ENCODE peak calls at places on chromosomes 16 and 17, in five cellular contexts. M, N, E, L and V are unnamed samples.

GRCh38 chr17:80621335-80622169 is 76.9 kb downstream of the RPTOR start:
- DNase-seq in M (no peak), L (no peak), E (no peak), N (no peak), V (no peak)

GRCh38 chr17:75088902-75089417 is 1.2 kb downstream of the SLC16A5 start:
- DNase-seq in L (no peak), N (peak), E (no peak), M (no peak), V (no peak)

GRCh38 chr17:55817273-55817709 is 66.4 kb downstream of the PCTP start:
- DNase-seq in L (no peak), M (no peak), E (no peak), N (no peak), V (no peak)

GRCh38 chr17:64297467-64298088 is 34.5 kb upstream of the TEX2 start:
- DNase-seq in N (no peak), L (no peak), E (no peak), M (no peak), V (no peak)

GRCh38 chr16:46555981-46556380 is 65.2 kb downstream of the SHCBP1 start:
- DNase-seq in E (no peak), N (no peak), M (no peak), L (no peak), V (no peak)

GRCh38 chr17:72782985-72783701 is 309.3 kb downstream of the SLC39A11 start:
- DNase-seq in N (no peak), E (no peak), M (no peak), L (no peak), V (no peak)

GRCh38 chr16:540645-541340 is 13.3 kb downstream of the CAPN15 start:
- DNase-seq in E (no peak), M (no peak), L (no peak), N (no peak), V (no peak)

GRCh38 chr16:69040144-69040909 is 65.1 kb upstream of the HAS3 start:
- DNase-seq in N (peak), M (no peak), L (no peak), E (no peak), V (no peak)

GRCh38 chr17:49994085-49995054 is 654 bp downstream of the DLX3 start:
- DNase-seq in M (no peak), E (no peak), N (peak), L (no peak), V (peak)

GRCh38 chr17:1515640-1516402 is 591 bp downstream of the INPP5K start:
- DNase-seq in E (peak), N (peak), L (no peak), M (no peak), V (peak)